ENCODE peak calls at places on chromosomes 1 and 21, in six cellular contexts. J is HepG2, U is gastrocnemius medialis, D is upper lobe of left lung, M is HCT116, W is A549. Y is an unnamed sample.

GRCh38 chr1:25232866-25233784 is 823 bp upstream of the SYF2 start:
- ATAC-seq in M (peak; percentile 91), W (peak; percentile 96), D (peak; percentile 96), U (peak; percentile 80), J (peak; percentile 94), Y (peak; percentile 91)

GRCh38 chr1:72412286-72412685 is 129.9 kb upstream of the NEGR1 start:
- ATAC-seq in D (no peak), W (no peak), J (no peak), U (no peak), M (no peak), Y (no peak)

GRCh38 chr1:163410073-163410522 is 88.3 kb downstream of the NUF2 start:
- ATAC-seq in U (no peak), D (peak; percentile 48), J (peak; percentile 59), M (peak; percentile 34), W (no peak), Y (no peak)

GRCh38 chr1:150144606-150145005 is 5.1 kb upstream of the PLEKHO1 start:
- ATAC-seq in D (no peak), W (no peak), M (no peak), J (no peak), U (no peak), Y (no peak)

GRCh38 chr1:166351676-166352075 is 184.9 kb upstream of the FAM78B start:
- ATAC-seq in J (no peak), W (no peak), D (no peak), M (no peak), U (peak; percentile 74), Y (no peak)

GRCh38 chr1:39490596-39491145 is 765 bp upstream of the BMP8A start:
- ATAC-seq in D (peak; percentile 25), J (peak; percentile 20), M (no peak), W (peak; percentile 46), U (peak; percentile 7), Y (peak; percentile 10)

GRCh38 chr1:227558807-227559186 is 4.6 kb upstream of the ZNF678 start:
- ATAC-seq in J (no peak), D (no peak), U (no peak), M (no peak), W (no peak), Y (no peak)

GRCh38 chr1:188594542-188595235 is 1765.9 kb downstream of the PLA2G4A start:
- ATAC-seq in M (no peak), U (no peak), D (no peak), W (no peak), J (no peak), Y (no peak)

GRCh38 chr21:38219049-38219628 is 37.7 kb upstream of the KCNJ15 start:
- ATAC-seq in W (no peak), U (no peak), M (peak; percentile 82), J (peak; percentile 86), D (peak; percentile 94), Y (peak; percentile 82)

GRCh38 chr1:6384962-6385672 is 8.4 kb downstream of the ACOT7 start:
- ATAC-seq in D (no peak), J (no peak), W (peak; percentile 52), M (peak; percentile 1), U (no peak), Y (peak; percentile 39)

GRCh38 chr1:17839641-17840196 is 84.6 kb downstream of the ACTL8 start:
- ATAC-seq in U (no peak), J (no peak), W (no peak), D (no peak), M (no peak), Y (no peak)

GRCh38 chr21:35475768-35476167 is 426.7 kb upstream of the RUNX1 start:
- ATAC-seq in M (no peak), U (no peak), W (no peak), D (peak; percentile 81), J (no peak), Y (no peak)

GRCh38 chr1:23664837-23665795 is 26.5 kb upstream of the RPL11 start:
- ATAC-seq in M (peak; percentile 63), U (no peak), J (no peak), W (no peak), D (no peak), Y (no peak)

GRCh38 chr1:201778279-201779023 is 50.5 kb upstream of the IPO9 start:
- ATAC-seq in U (no peak), J (no peak), D (peak; percentile 73), W (no peak), M (no peak), Y (peak; percentile 71)

GRCh38 chr1:41493626-41494350 is 9.3 kb upstream of the EDN2 start:
- ATAC-seq in M (no peak), W (no peak), J (no peak), D (no peak), U (no peak), Y (no peak)

GRCh38 chr1:201020040-201020591 is 3.4 kb downstream of the KIF21B start:
- ATAC-seq in W (no peak), M (no peak), U (no peak), D (no peak), J (peak; percentile 38), Y (no peak)

GRCh38 chr1:26542781-26543443 is 13.4 kb downstream of the RPS6KA1 start:
- ATAC-seq in U (no peak), W (no peak), M (no peak), J (no peak), D (peak; percentile 1), Y (no peak)

GRCh38 chr1:26721669-26722355 is 26.0 kb downstream of the ARID1A start:
- ATAC-seq in D (no peak), M (no peak), J (no peak), U (no peak), W (no peak), Y (no peak)

GRCh38 chr1:72442251-72442650 is 159.9 kb upstream of the NEGR1 start:
- ATAC-seq in U (no peak), J (no peak), W (no peak), D (no peak), M (no peak), Y (no peak)

GRCh38 chr1:98210064-98210463 is 289.2 kb upstream of the DPYD start:
- ATAC-seq in D (no peak), W (peak; percentile 68), U (no peak), J (peak; percentile 57), M (no peak), Y (no peak)
- TF ChIP-seq POLR2A in D (no peak), W (no peak), U (no peak), J (no peak), M (no peak), Y (no peak)

GRCh38 chr1:178682429-178682828 is 42.6 kb upstream of the RALGPS2 start:
- ATAC-seq in W (no peak), J (peak; percentile 95), M (no peak), D (no peak), U (no peak), Y (no peak)
- TF ChIP-seq POLR2A in W (no peak), J (no peak), M (no peak), D (no peak), U (no peak), Y (no peak)

DNA sequence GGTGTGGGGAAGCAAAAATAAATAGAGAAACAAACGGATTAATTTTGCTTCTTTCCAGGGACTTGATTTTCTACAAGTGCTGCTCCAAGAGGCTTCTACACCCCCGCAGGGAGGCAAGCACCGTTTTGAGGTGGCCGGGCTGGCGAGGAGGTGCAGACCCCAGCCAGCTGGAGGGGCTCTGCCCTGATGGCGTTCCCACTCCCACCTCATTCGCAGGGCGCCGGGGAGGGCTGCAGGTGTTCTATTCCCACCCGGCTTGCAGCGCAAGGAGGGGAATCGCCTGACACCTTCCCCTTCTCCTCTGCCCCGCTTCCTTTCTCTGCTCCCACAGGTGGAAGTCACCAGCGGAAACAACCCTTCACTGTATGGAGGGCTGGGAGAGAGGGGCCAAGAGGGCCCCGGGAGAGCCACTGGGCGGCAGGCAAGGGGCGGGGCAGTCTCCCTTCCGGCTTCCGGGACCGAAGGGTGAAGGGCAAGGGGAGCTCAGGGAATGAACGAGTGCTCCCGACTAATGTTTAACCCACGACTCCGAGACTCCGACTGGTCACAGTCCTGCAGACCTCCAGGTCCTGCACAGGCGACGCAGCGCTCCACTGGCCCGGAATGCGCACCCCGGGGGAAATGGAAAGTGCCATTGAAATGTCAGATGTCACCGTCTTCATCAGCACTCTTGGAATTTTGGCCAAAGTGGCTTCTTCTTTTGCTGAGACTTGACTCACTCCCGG is 29.1 kb downstream of the TEX35 start:
- ATAC-seq in D (peak; percentile 58), M (peak; percentile 11), W (peak; percentile 56), J (peak; percentile 85), U (peak; percentile 3), Y (peak; percentile 32)
- TF ChIP-seq POLR2A in D (peak; percentile 37), M (peak; percentile 31), W (peak; percentile 60), J (peak; percentile 92), U (no peak), Y (no peak)

DNA sequence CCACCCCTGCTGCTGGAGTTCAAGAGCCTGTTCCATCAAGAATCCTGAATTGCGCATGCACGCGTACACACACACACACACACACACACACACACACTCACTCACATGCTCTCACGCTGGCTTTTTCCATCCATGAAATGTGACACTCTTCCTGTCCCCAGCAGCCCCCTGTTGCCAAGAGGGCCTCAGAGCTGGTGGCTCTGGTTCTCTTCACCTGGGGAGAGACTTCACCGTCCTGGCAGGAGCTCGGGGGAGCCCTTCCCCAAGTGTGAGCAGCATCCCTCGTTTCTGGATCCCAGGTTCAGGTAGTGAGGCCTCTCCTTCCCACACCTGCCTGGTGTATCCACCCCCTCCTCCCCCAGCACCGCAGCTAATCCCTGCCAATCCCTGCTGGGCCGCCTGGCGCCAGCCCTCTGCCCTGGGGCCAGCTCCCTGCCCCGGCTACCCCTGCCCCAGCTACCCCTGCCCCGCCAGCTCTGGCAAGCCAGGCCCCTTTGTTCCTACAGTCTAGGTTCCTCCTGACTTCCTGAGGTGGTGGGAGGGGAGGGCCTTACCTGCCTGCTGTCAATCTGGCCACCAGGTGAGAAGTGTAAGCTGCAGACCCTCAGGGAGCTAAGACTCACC is 10.0 kb downstream of the PLOD1 start:
- ATAC-seq in U (peak; percentile 77), D (no peak), J (no peak), M (no peak), W (no peak), Y (no peak)
- TF ChIP-seq POLR2A in U (no peak), D (no peak), J (no peak), M (no peak), W (no peak), Y (no peak)

GRCh38 chr1:178870944-178871343 is at the start of gene ANGPTL1:
- ATAC-seq in W (no peak), M (no peak), U (no peak), J (peak; percentile 88), D (peak; percentile 56), Y (peak; percentile 47)
- TF ChIP-seq POLR2A in W (no peak), M (no peak), U (no peak), J (no peak), D (no peak), Y (no peak)

GRCh38 chr1:1883092-1883858 is 7.6 kb downstream of the GNB1 start:
- ATAC-seq in M (no peak), U (no peak), D (no peak), J (no peak), W (peak; percentile 24), Y (no peak)

GRCh38 chr1:1879942-1880341 is 10.9 kb downstream of the GNB1 start:
- ATAC-seq in W (no peak), J (no peak), M (no peak), U (no peak), D (no peak), Y (no peak)

GRCh38 chr1:1881727-1882126 is 9.2 kb downstream of the GNB1 start:
- ATAC-seq in D (no peak), W (peak; percentile 8), J (peak; percentile 78), M (no peak), U (no peak), Y (no peak)

GRCh38 chr1:1877852-1878436 is 12.9 kb downstream of the GNB1 start:
- ATAC-seq in M (no peak), D (no peak), U (no peak), W (no peak), J (no peak), Y (no peak)

GRCh38 chr1:1880617-1881312 is 10.1 kb downstream of the GNB1 start:
- ATAC-seq in U (no peak), W (no peak), J (peak; percentile 59), M (no peak), D (peak; percentile 10), Y (no peak)
- TF ChIP-seq POLR2A in U (no peak), W (no peak), J (no peak), M (no peak), D (no peak), Y (no peak)